ENCODE peak calls at places on chromosomes 12 and 14, in five cellular contexts. J is transverse colon, Q is stomach, V is breast epithelium, D is HepG2. K is an unnamed sample.

GRCh38 chr14:24965934-24966593 is 83.9 kb downstream of the STXBP6 start:
- DNase-seq in J (peak), Q (peak), V (no peak), D (no peak), K (no peak)

GRCh38 chr12:100566887-100567637 is 6.4 kb upstream of the GAS2L3 start:
- DNase-seq in J (no peak), Q (no peak), V (no peak), D (no peak), K (no peak)

GRCh38 chr14:73058923-73059311 is 583 bp downstream of the RBM25 start:
- DNase-seq in J (no peak), Q (no peak), V (no peak), D (peak), K (no peak)

GRCh38 chr12:77687346-77687745 is 143.3 kb upstream of the NAV3 start:
- DNase-seq in J (no peak), Q (no peak), V (no peak), D (no peak), K (no peak)

GRCh38 chr14:29077916-29078315 is 311.3 kb downstream of the FOXG1 start:
- DNase-seq in J (no peak), Q (no peak), V (no peak), D (no peak), K (no peak)

GRCh38 chr12:11727133-11727664 is 77.7 kb downstream of the ETV6 start:
- DNase-seq in J (no peak), Q (no peak), V (no peak), D (peak), K (no peak)

GRCh38 chr14:90804776-90805391 is 11.3 kb downstream of the TTC7B start:
- DNase-seq in J (no peak), Q (no peak), V (no peak), D (no peak), K (no peak)

GRCh38 chr12:25970082-25970481 is 11.6 kb downstream of the RASSF8 start:
- DNase-seq in J (no peak), Q (no peak), V (no peak), D (no peak), K (no peak)

GRCh38 chr12:599756-600155 is 63.5 kb downstream of the NINJ2 start:
- DNase-seq in J (no peak), Q (no peak), V (no peak), D (no peak), K (no peak)

GRCh38 chr14:89436274-89436656 is 19.2 kb upstream of the FOXN3 start:
- DNase-seq in J (no peak), Q (no peak), V (no peak), D (no peak), K (no peak)

GRCh38 chr14:22524105-22524783 is 64.8 kb downstream of the DAD1 start:
- DNase-seq in J (no peak), Q (no peak), V (no peak), D (no peak), K (no peak)

GRCh38 chr12:39490500-39491276 is 47.8 kb upstream of the KIF21A start:
- DNase-seq in J (no peak), Q (no peak), V (no peak), D (no peak), K (no peak)

DNA sequence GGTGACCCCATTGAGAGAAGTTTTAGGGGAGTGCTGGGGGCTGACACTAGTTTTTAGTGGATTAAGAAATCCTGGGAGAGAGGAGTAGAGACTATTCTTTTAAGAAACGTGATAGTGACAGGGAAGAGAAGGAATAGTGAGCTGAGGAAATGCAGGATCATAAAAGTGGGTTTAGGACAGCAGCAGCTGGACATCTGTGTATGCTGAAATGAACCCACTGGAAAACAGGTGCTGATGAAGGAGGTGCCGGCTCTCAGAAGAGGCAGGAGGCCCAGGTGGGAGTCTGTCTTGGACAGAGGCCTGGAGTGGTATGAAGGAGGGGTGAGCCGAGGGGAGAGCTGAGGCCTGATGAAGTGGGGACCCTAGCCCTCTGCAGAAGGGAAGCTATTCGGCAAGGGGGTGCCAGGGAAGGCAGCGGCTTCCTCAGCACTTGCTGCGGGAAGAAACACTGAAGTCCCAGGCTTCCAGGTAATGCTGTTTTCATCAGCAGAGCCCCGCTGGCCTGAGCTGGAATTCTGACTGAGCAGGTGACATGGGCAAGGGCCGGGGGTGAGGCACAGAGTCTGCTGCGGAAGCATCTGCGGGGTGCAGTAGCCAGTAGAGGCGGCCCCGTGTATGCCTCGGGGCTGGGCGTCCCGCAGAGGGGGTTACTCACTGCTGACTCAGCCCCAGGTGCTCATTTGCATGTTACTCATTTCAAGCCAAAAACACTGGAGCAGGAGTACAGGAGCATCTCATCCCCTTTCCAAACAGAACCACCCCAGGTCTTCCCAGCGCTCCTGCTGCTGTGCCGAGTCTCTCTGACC is 89.7 kb downstream of the TMCC3 start:
- DNase-seq in J (peak), Q (no peak), V (no peak), D (no peak), K (peak)
- TF ChIP-seq POLR2A in J (no peak), Q (no peak), V (no peak), D (no peak), K (no peak)

GRCh38 chr12:69091447-69092022 is 147.8 kb upstream of the CPSF6 start:
- DNase-seq in J (no peak), Q (no peak), V (no peak), D (no peak), K (no peak)
- TF ChIP-seq POLR2AphosphoS5 in J (no peak), Q (no peak), V (no peak), D (no peak), K (no peak)

GRCh38 chr12:6533653-6534157 is 612 bp upstream of the GAPDH start:
- DNase-seq in J (peak), Q (peak), V (no peak), D (peak), K (peak)

GRCh38 chr12:6534158-6534913 is at the start of gene GAPDH:
- DNase-seq in J (peak), Q (peak), V (peak), D (peak), K (peak)

GRCh38 chr12:6534914-6535696 is 788 bp downstream of the GAPDH start:
- DNase-seq in J (peak), Q (peak), V (peak), D (peak), K (no peak)

GRCh38 chr12:6532051-6532926 is 2.0 kb upstream of the GAPDH start:
- DNase-seq in J (peak), Q (peak), V (no peak), D (peak), K (peak)

GRCh38 chr12:6532927-6533652 is 1.2 kb upstream of the GAPDH start:
- DNase-seq in J (peak), Q (peak), V (peak), D (peak), K (no peak)
- TF ChIP-seq POLR2A in J (peak), Q (no peak), V (no peak), D (peak), K (peak)

DNA sequence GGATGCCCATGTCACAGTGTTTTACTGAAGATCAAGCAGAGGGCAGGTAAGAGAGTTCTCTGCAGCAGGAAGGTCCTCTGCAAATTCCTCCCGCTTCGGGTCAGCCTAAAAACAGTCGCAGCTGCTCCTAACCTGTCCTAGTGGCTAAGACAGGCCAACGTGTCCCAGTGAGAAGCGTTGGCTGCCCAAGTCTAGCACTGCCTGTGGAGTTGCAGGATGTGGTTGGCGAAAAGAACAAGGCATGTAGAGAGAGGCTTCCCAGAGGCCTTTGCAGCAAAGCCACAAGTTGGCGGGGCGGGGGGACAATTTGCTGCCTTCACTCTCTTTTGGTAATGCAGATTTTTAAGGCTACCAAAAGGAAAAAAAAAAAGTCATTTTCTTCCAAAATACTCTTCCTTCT is 340.1 kb downstream of the BCL11B start:
- DNase-seq in J (peak), Q (peak), V (no peak), D (no peak), K (no peak)
- TF ChIP-seq POLR2AphosphoS5 in J (no peak), Q (no peak), V (no peak), D (no peak), K (no peak)

GRCh38 chr14:34347683-34348082 is 114.4 kb downstream of the SPTSSA start:
- DNase-seq in J (no peak), Q (no peak), V (no peak), D (peak), K (no peak)

GRCh38 chr14:34344318-34344717 is 117.7 kb downstream of the SPTSSA start:
- DNase-seq in J (no peak), Q (no peak), V (no peak), D (no peak), K (no peak)

GRCh38 chr14:34345718-34346465 is 116.1 kb downstream of the SPTSSA start:
- DNase-seq in J (no peak), Q (no peak), V (no peak), D (no peak), K (no peak)

GRCh38 chr14:34350903-34351302 is 111.1 kb downstream of the SPTSSA start:
- DNase-seq in J (no peak), Q (no peak), V (no peak), D (no peak), K (no peak)

DNA sequence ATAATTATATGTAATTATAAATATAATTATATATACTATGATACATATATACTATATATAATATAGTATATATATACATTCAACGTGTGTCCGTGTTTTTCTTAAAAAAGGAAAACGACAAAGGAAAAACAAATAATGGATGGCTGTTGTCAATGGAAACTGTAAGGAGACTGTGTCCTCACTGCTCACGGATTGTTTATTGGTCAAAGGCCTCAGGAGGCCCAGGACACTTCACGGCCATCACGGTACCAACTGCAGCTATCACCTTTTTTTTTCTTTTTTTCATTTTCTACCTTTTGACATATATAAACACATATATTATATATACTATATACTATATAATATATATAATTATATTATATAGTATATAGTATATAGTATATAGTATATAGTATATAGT is 113.4 kb downstream of the SPTSSA start:
- DNase-seq in J (no peak), Q (no peak), V (no peak), D (no peak), K (no peak)
- TF ChIP-seq POLR2A in J (no peak), Q (no peak), V (no peak), D (no peak), K (no peak)

GRCh38 chr12:51639361-51639760 is 48.3 kb downstream of the SCN8A start:
- DNase-seq in J (no peak), Q (no peak), V (no peak), D (no peak), K (no peak)
- TF ChIP-seq POLR2AphosphoS5 in J (no peak), Q (no peak), V (no peak), D (no peak), K (no peak)

DNA sequence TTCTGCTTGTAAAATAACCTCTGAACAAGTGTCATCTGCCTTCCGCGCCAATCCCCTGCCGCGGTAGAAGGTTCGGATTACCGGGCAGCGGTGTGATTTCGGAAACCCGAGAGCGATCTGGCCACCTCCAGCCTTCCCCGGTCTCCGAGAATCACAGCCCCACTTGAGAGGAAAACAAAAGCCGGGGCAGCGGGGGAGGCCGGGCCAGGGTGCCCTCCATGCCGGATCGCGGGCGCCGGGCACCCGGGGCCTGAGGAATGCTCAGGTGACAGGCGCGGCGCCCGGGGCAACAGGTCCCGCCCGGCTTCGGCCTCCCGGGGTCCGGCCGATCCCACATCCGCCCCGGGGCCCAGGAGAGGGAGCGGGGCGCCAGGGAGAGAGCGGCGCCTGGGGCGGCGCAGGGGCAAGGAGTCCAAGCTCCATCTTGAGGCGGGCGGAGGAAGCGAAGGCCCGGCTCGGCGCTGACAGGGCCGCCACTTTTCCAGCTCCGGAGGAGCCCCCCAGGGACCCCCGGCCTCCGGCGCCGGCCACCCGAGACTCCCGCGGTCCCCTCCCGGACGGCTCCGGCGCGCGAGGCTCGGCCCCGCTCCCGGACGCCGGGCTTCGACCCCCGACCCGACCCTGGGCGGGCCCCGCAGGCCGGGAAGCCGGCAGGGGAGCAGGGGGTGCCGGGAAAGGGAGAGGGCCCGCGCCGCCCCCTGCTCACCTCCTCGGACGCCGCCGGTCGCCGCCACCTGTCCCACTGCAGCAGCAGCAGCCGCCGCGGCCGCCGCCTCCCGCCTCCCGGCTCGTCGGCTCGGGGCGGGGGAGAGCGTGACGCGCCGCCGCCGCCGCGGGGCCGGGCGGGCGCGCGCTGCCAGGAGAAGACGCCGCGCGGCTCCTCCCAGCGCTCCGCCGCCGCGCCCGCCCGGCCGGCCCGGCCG is at the start of gene CLIP1:
- DNase-seq in J (peak), Q (peak), V (peak), D (peak), K (no peak)
- TF ChIP-seq POLR2A in J (peak), Q (no peak), V (no peak), D (peak), K (peak)

DNA sequence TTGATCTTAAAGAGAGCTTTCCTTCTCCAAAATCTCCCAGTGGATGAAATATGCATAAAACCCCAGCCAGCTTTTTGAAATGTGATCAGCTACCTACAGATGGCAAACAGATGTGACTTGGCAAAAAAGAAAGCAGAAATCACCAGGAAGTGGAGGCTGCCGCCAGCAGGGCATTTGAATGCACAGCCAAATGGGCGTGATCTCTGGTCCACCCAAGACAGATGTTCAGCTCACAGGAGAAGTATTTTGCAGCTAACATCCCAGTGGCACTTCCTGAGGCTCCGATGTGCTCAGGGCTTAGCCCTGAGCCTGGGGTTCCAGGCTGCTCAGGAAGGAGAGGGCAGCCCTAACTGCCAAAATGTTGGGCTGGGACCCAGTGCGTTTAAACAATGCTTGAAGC is 78.2 kb downstream of the LGMN start:
- DNase-seq in J (no peak), Q (no peak), V (no peak), D (no peak), K (no peak)
- TF ChIP-seq POLR2AphosphoS5 in J (no peak), Q (no peak), V (no peak), D (no peak), K (no peak)

DNA sequence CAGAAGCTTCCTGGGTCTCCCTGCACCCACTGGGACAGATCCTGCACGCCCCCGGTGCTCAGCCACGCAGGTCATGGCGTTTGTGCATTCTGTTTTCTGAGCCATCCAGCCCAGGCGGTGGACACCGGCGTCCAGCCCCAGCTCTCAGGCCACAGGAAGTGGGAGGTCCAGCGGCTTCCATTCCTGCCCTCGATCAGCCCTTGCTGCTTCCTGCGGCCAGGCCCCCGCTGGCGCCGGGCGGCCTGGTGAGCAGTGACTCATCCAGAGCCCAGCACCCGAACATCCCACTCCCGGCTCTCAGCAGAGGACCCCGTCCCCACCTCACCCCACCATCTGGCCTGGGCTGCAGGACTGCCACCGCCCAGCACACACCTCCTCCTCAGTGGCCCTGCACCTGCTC is 18.0 kb upstream of the NUDT14 start:
- DNase-seq in J (no peak), Q (no peak), V (no peak), D (no peak), K (no peak)
- TF ChIP-seq POLR2A in J (no peak), Q (no peak), V (no peak), D (no peak), K (no peak)

DNA sequence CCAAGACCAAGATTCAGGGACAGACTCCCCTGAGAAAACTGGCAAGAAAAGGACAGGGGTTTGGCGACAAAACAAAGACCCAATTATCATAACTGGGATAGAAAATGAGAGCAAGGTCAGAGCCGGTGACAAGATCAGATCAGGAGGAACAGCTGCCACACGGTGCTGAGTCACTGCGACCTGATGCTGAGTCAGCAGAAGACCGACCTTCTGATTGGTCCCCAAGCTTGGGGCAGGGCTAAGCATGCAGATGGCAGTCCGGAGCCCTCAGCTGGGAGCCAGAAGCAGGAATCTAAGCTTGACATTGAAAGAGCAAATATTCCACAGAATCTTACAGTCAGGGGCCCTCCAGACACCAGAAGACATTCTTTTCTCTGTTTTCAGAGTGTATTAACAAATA is 19.1 kb upstream of the ARMH4 start:
- DNase-seq in J (peak), Q (peak), V (peak), D (peak), K (peak)
- TF ChIP-seq POLR2AphosphoS5 in J (no peak), Q (no peak), V (no peak), D (no peak), K (no peak)